ENCODE peak calls at places on chromosomes 4 and X, in eight cellular contexts. One of them, this sample, is unnamed.

GRCh38 chr4:112075129-112075753 is 70.0 kb upstream of the FAM241A start:
- DNase-seq in MM.1S: peak
- DNase-seq in B cell: peak
- DNase-seq in adipocyte: peak
- DNase-seq in LHCN-M2: peak
- DNase-seq in T follicular helper cell: no peak
- DNase-seq in NCI-H774: no peak
- DNase-seq in activated naive CD4-positive, alpha-beta T cell: no peak
- DNase-seq in this sample: peak

GRCh38 chr4:26334366-26334765 is 13.6 kb downstream of the RBPJ start:
- DNase-seq in MM.1S: no peak
- DNase-seq in B cell: no peak
- DNase-seq in adipocyte: no peak
- DNase-seq in LHCN-M2: no peak
- DNase-seq in T follicular helper cell: no peak
- DNase-seq in NCI-H774: no peak
- DNase-seq in activated naive CD4-positive, alpha-beta T cell: no peak
- DNase-seq in this sample: no peak

GRCh38 chrX:116272881-116273280 is 102.3 kb downstream of the AGTR2 start:
- DNase-seq in MM.1S: no peak
- DNase-seq in B cell: no peak
- DNase-seq in adipocyte: no peak
- DNase-seq in LHCN-M2: no peak
- DNase-seq in T follicular helper cell: no peak
- DNase-seq in NCI-H774: no peak
- DNase-seq in activated naive CD4-positive, alpha-beta T cell: no peak
- DNase-seq in this sample: peak

GRCh38 chr4:42562016-42562415 is 94.9 kb downstream of the ATP8A1 start:
- DNase-seq in MM.1S: no peak
- DNase-seq in B cell: no peak
- DNase-seq in adipocyte: no peak
- DNase-seq in LHCN-M2: no peak
- DNase-seq in T follicular helper cell: no peak
- DNase-seq in NCI-H774: no peak
- DNase-seq in activated naive CD4-positive, alpha-beta T cell: no peak
- DNase-seq in this sample: no peak

GRCh38 chrX:9958183-9958582 is 9.0 kb upstream of the CLDN34 start:
- DNase-seq in MM.1S: no peak
- DNase-seq in B cell: no peak
- DNase-seq in adipocyte: no peak
- DNase-seq in LHCN-M2: no peak
- DNase-seq in T follicular helper cell: no peak
- DNase-seq in NCI-H774: no peak
- DNase-seq in activated naive CD4-positive, alpha-beta T cell: no peak
- DNase-seq in this sample: no peak

GRCh38 chr4:41963105-41963504 is 18.5 kb upstream of the DCAF4L1 start:
- DNase-seq in MM.1S: peak
- DNase-seq in B cell: no peak
- DNase-seq in adipocyte: peak
- DNase-seq in LHCN-M2: peak
- DNase-seq in T follicular helper cell: no peak
- DNase-seq in NCI-H774: no peak
- DNase-seq in activated naive CD4-positive, alpha-beta T cell: no peak
- DNase-seq in this sample: peak

GRCh38 chrX:133689997-133690599 is 274.8 kb upstream of the GPC4 start:
- DNase-seq in MM.1S: no peak
- DNase-seq in B cell: no peak
- DNase-seq in adipocyte: no peak
- DNase-seq in LHCN-M2: no peak
- DNase-seq in T follicular helper cell: no peak
- DNase-seq in NCI-H774: no peak
- DNase-seq in activated naive CD4-positive, alpha-beta T cell: no peak
- DNase-seq in this sample: no peak

GRCh38 chr4:152259866-152260265 is 276.0 kb downstream of the FBXW7 start:
- DNase-seq in MM.1S: no peak
- DNase-seq in B cell: no peak
- DNase-seq in adipocyte: peak
- DNase-seq in LHCN-M2: peak
- DNase-seq in T follicular helper cell: no peak
- DNase-seq in NCI-H774: no peak
- DNase-seq in activated naive CD4-positive, alpha-beta T cell: no peak
- DNase-seq in this sample: peak

GRCh38 chr4:112141366-112142138 is 3.7 kb upstream of the FAM241A start:
- DNase-seq in MM.1S: no peak
- DNase-seq in B cell: no peak
- DNase-seq in adipocyte: peak
- DNase-seq in LHCN-M2: no peak
- DNase-seq in T follicular helper cell: no peak
- DNase-seq in NCI-H774: no peak
- DNase-seq in activated naive CD4-positive, alpha-beta T cell: no peak
- DNase-seq in this sample: peak

GRCh38 chrX:24498181-24498580 is 33.1 kb downstream of the PDK3 start:
- DNase-seq in MM.1S: peak
- DNase-seq in B cell: no peak
- DNase-seq in adipocyte: no peak
- DNase-seq in LHCN-M2: no peak
- DNase-seq in T follicular helper cell: no peak
- DNase-seq in NCI-H774: no peak
- DNase-seq in activated naive CD4-positive, alpha-beta T cell: no peak
- DNase-seq in this sample: peak

This sample was measured in fibroblast of pulmonary artery.